ENCODE peak calls at places on chromosome 20, in four cellular contexts. C, P, H and O are unnamed samples.

GRCh38 chr20:17859616-17860232 is 108.9 kb downstream of the SNX5 start:
- DNase-seq in C (no peak), P (no peak), H (no peak), O (no peak)

GRCh38 chr20:13220194-13220856 is 749 bp upstream of the ISM1 start:
- DNase-seq in C (peak), P (no peak), H (no peak), O (peak)

GRCh38 chr20:49276895-49277785 is 717 bp downstream of the ZNFX1 start:
- DNase-seq in C (no peak), P (no peak), H (peak), O (no peak)

GRCh38 chr20:23625236-23625964 is 12.4 kb downstream of the CST3 start:
- DNase-seq in C (no peak), P (no peak), H (no peak), O (no peak)

GRCh38 chr20:48875914-48876240 is 45.6 kb upstream of the ARFGEF2 start:
- DNase-seq in C (no peak), P (no peak), H (peak), O (no peak)

GRCh38 chr20:1500496-1500895 is 9.3 kb upstream of the SIRPB2 start:
- DNase-seq in C (no peak), P (no peak), H (no peak), O (no peak)

GRCh38 chr20:32325706-32326506 is 32.2 kb upstream of the ASXL1 start:
- DNase-seq in C (peak), P (no peak), H (peak), O (peak)

GRCh38 chr20:49615401-49616153 is 47.6 kb upstream of the PTGIS start:
- DNase-seq in C (no peak), P (no peak), H (no peak), O (peak)

GRCh38 chr20:60921021-60921622 is 330.9 kb upstream of the CDH4 start:
- DNase-seq in C (peak), P (no peak), H (peak), O (peak)

GRCh38 chr20:13995086-13995665 is at the start of gene MACROD2:
- DNase-seq in C (peak), P (no peak), H (no peak), O (peak)

GRCh38 chr20:18057106-18057993 is at the start of gene OVOL2:
- DNase-seq in C (no peak), P (no peak), H (no peak), O (no peak)

GRCh38 chr20:6704132-6704861 is 63.2 kb upstream of the BMP2 start:
- DNase-seq in C (peak), P (no peak), H (no peak), O (peak)

GRCh38 chr20:49287555-49288249 is 9.8 kb upstream of the ZNFX1 start:
- DNase-seq in C (peak), P (no peak), H (peak), O (no peak)

GRCh38 chr20:38195041-38195504 is 30.0 kb upstream of the TGM2 start:
- DNase-seq in C (no peak), P (no peak), H (no peak), O (no peak)

GRCh38 chr20:33490023-33490933 is at the start of gene CBFA2T2:
- DNase-seq in C (peak), P (no peak), H (no peak), O (peak)

GRCh38 chr20:17985388-17986018 is 16.7 kb downstream of the MGME1 start:
- DNase-seq in C (no peak), P (no peak), H (no peak), O (no peak)

GRCh38 chr20:50309764-50310672 is 119.4 kb downstream of the CEBPB start:
- DNase-seq in C (no peak), P (no peak), H (no peak), O (no peak)

GRCh38 chr20:53786071-53786444 is 192.4 kb upstream of the ZNF217 start:
- DNase-seq in C (no peak), P (no peak), H (no peak), O (no peak)

GRCh38 chr20:39822667-39823066 is 860.5 kb downstream of the DHX35 start:
- DNase-seq in C (peak), P (no peak), H (no peak), O (no peak)

GRCh38 chr20:13510837-13511488 is 127.8 kb downstream of the TASP1 start:
- DNase-seq in C (no peak), P (no peak), H (no peak), O (no peak)

GRCh38 chr20:39089029-39089428 is 126.9 kb downstream of the DHX35 start:
- DNase-seq in C (no peak), P (no peak), H (no peak), O (no peak)

GRCh38 chr20:22382742-22383141 is 201.6 kb downstream of the FOXA2 start:
- DNase-seq in C (no peak), P (no peak), H (no peak), O (no peak)

GRCh38 chr20:34042286-34042685 is 48.6 kb downstream of the RALY start:
- DNase-seq in C (no peak), P (no peak), H (no peak), O (no peak)

GRCh38 chr20:13037727-13038126 is 29.0 kb downstream of the SPTLC3 start:
- DNase-seq in C (peak), P (no peak), H (no peak), O (no peak)

GRCh38 chr20:51335329-51335841 is 207.1 kb downstream of the NFATC2 start:
- DNase-seq in C (peak), P (no peak), H (no peak), O (peak)

GRCh38 chr20:58693226-58694006 is 816 bp downstream of the NPEPL1 start:
- DNase-seq in C (no peak), P (no peak), H (no peak), O (peak)

GRCh38 chr20:237479-237878 is 10.4 kb downstream of the DEFB129 start:
- DNase-seq in C (peak), P (no peak), H (peak), O (no peak)
- TF ChIP-seq ELK1 in C (no peak), P (no peak), H (no peak), O (no peak)

GRCh38 chr20:63009044-63009961 is 2.5 kb upstream of the BHLHE23 start:
- DNase-seq in C (peak), P (peak), H (peak), O (peak)

GRCh38 chr20:63007722-63008488 is 1.1 kb upstream of the BHLHE23 start:
- DNase-seq in C (no peak), P (no peak), H (no peak), O (no peak)

GRCh38 chr20:63008541-63009043 is 1.8 kb upstream of the BHLHE23 start:
- DNase-seq in C (no peak), P (no peak), H (no peak), O (no peak)

GRCh38 chr20:63011798-63012197 is 5.0 kb upstream of the BHLHE23 start:
- DNase-seq in C (no peak), P (peak), H (no peak), O (no peak)

GRCh38 chr20:63009988-63010769 is 3.4 kb upstream of the BHLHE23 start:
- DNase-seq in C (peak), P (peak), H (peak), O (no peak)
- TF ChIP-seq RCOR1 in C (no peak), P (no peak), H (no peak), O (no peak)

GRCh38 chr20:4959582-4959981 is 41.7 kb downstream of the SLC23A2 start:
- DNase-seq in C (peak), P (no peak), H (peak), O (no peak)

GRCh38 chr20:4953881-4954280 is 47.4 kb downstream of the SLC23A2 start:
- DNase-seq in C (peak), P (no peak), H (no peak), O (no peak)

GRCh38 chr20:4957187-4957586 is 44.1 kb downstream of the SLC23A2 start:
- DNase-seq in C (no peak), P (no peak), H (no peak), O (no peak)

GRCh38 chr20:4957939-4958362 is 43.4 kb downstream of the SLC23A2 start:
- DNase-seq in C (peak), P (no peak), H (no peak), O (no peak)

GRCh38 chr20:4956200-4956810 is 45.0 kb downstream of the SLC23A2 start:
- DNase-seq in C (peak), P (no peak), H (peak), O (peak)
- TF ChIP-seq CTCF in C (peak), P (peak), H (peak), O (peak)

DNA sequence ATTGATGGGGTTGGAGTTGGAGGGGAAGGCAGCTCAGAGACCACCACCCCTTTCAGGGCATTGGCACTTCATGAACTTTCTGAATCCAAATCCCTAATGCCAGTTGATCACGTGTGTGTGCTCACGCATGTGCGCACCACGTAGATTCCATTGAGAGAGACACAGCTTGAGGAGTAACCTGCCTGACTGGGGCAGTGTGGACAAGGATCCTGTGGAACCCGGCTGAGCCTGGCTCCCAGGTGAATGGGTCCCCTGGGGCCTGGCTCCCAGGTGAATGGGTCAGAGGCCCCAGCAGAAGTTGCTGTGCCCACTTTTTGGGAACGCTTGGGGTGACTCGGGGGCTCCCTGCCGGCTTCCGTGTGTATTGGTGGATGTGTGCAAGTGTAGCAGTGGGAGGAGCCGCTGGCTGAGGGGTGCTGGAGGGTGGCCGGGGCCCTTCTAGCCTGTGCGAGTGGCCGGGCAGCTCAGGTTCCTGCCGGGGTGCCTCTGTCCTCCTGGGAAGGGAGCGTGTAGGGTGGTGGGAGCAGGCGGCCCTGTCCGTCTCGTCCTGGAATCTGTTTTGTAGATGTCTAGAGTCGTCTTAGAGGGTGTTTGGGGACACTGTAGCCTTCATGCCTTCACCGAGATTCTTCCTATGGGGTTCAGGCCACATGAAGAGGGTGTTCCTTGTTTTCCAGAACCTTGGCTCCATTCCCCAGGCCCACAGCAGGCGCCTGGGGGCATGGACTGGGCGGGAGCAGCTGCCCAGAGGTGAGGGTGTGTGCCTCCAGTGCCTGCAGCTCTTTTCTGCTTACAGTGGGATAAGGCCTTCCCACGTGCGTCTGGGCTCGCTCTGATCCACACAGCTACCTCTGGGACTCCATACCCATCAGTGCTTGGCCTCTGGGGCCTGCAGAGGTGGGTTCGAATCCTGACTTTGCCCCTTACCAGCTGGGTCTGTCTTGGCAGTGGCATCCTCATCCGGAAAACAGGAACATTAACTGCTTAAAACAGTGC is 3.2 kb downstream of the RBM38 start:
- DNase-seq in C (no peak), P (no peak), H (no peak), O (no peak)
- TF ChIP-seq ELK1 in C (no peak), P (no peak), H (no peak), O (no peak)

GRCh38 chr20:19995220-19995863 is 21.8 kb upstream of the NAA20 start:
- DNase-seq in C (peak), P (no peak), H (peak), O (peak)

GRCh38 chr20:19993937-19994667 is 23.1 kb upstream of the NAA20 start:
- DNase-seq in C (peak), P (no peak), H (no peak), O (peak)

GRCh38 chr20:19990911-19991707 is 26.1 kb upstream of the NAA20 start:
- DNase-seq in C (no peak), P (no peak), H (no peak), O (no peak)

GRCh38 chr20:19991826-19992225 is 25.3 kb upstream of the NAA20 start:
- DNase-seq in C (peak), P (no peak), H (no peak), O (no peak)

DNA sequence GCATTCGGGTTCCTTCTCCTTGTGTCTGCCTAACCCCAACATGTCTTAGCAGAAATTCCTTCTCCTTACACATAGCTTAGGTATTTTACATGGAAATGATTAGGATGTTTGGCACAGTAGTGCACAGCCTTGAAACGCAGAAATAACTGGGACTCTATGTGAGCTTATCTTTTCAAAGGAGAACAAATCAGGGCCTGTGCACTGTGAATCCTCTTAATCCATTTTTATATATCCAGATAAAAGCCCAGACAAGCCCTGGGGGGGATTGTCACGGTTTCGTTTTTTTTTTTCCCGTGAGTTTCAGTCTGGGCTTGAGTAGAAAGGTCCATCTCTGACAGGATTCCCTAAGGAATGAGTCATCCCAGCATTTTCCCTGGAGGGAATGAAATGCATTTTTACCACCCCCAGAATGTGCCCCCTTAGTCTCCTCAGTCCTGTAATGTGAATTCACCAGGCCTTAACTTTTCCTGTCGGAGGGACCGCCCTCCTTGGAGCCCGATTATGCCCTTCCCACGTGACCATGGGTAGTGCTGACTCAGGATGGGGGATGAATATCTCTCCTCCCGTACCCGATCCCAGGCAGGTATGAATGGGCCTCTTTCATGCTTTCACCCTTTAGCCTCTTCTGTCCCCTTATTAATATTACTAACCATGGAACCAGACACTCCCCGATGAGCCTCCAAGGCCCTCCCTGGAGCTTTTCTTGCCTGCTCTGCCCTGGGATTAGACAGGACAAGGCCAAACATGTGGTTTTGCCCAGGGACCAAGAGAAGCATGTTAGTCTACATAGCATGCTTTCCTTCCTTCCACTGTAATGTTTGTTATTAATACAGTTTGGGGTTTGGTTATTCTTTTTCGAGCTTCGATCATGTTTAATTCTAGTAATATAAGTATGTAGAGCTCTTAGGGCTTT is 23.9 kb upstream of the NAA20 start:
- DNase-seq in C (peak), P (no peak), H (peak), O (peak)
- TF ChIP-seq RCOR1 in C (peak), P (no peak), H (no peak), O (no peak)

GRCh38 chr20:62688855-62689460 is 19.7 kb upstream of the NTSR1 start:
- DNase-seq in C (peak), P (no peak), H (peak), O (peak)
- TF ChIP-seq CTCF in C (peak), P (no peak), H (peak), O (no peak)

GRCh38 chr20:55054443-55054842 is 579.0 kb downstream of the DOK5 start:
- DNase-seq in C (no peak), P (no peak), H (no peak), O (no peak)
- TF ChIP-seq ELK1 in C (no peak), P (no peak), H (no peak), O (no peak)

GRCh38 chr20:45997187-45997586 is 11.5 kb upstream of the MMP9 start:
- DNase-seq in C (no peak), P (no peak), H (no peak), O (no peak)
- TF ChIP-seq RCOR1 in C (no peak), P (no peak), H (no peak), O (no peak)